ENCODE peak calls at places on chromosomes 4 and X, in ten cellular contexts. G is stomach; E is WERI-Rb-1; I is upper lobe of left lung; F is CD8-positive, alpha-beta T cell; A is colonic mucosa; B is fibroblast of lung; P is heart left ventricle; R is endothelial cell of umbilical vein; Z is heart right ventricle. D is an unnamed sample.

GRCh38 chr4:51885371-51885770 is 42.4 kb downstream of the DCUN1D4 start:
- DNase-seq in P (no peak), A (no peak), E (no peak), B (peak; percentile 32), Z (no peak), I (no peak), R (peak; percentile 40), G (no peak), F (no peak), D (no peak)

GRCh38 chr4:143633833-143634232 is 66.6 kb downstream of the FREM3 start:
- DNase-seq in P (no peak), E (no peak), I (no peak), Z (no peak), B (no peak), F (no peak), G (no peak), A (no peak), R (no peak), D (no peak)

GRCh38 chr4:1406416-1406945 is at the start of gene NKX1-1:
- DNase-seq in R (no peak), Z (no peak), A (no peak), G (peak; percentile 7), I (no peak), P (no peak), E (peak; percentile 12), F (no peak), B (no peak), D (no peak)

GRCh38 chr4:101756181-101756580 is 34.3 kb upstream of the BANK1 start:
- DNase-seq in B (peak; percentile 10), A (no peak), F (no peak), R (no peak), E (no peak), Z (no peak), I (no peak), P (no peak), G (no peak), D (no peak)

GRCh38 chrX:56429581-56429980 is 133.8 kb upstream of the UBQLN2 start:
- DNase-seq in Z (no peak), P (no peak), I (no peak), B (no peak), E (no peak), G (no peak), A (no peak), R (no peak), F (peak; percentile 0), D (no peak)

GRCh38 chrX:108299101-108299591 is 139.1 kb downstream of the COL4A6 start:
- DNase-seq in B (peak; percentile 36), P (no peak), F (no peak), G (no peak), I (no peak), A (no peak), Z (no peak), E (no peak), R (peak; percentile 60), D (no peak)

GRCh38 chrX:144586756-144587155 is 660.5 kb upstream of the SPANXN1 start:
- DNase-seq in P (no peak), R (no peak), A (no peak), E (no peak), B (no peak), F (no peak), Z (no peak), I (no peak), G (no peak), D (no peak)

GRCh38 chrX:17613979-17614572 is 123.2 kb upstream of the SCML1 start:
- DNase-seq in G (peak; percentile 54), R (no peak), P (no peak), A (no peak), I (peak; percentile 60), E (no peak), Z (no peak), B (peak; percentile 88), F (no peak), D (no peak)

GRCh38 chrX:49308604-49309269 is 5.3 kb downstream of the GAGE10 start:
- DNase-seq in G (no peak), F (no peak), A (no peak), E (no peak), R (peak; percentile 2), P (no peak), Z (no peak), B (no peak), I (no peak), D (peak; percentile 59)

GRCh38 chrX:120603707-120604358 is at the start of gene MCTS1:
- DNase-seq in I (peak; percentile 85), G (peak; percentile 86), Z (peak; percentile 70), A (peak; percentile 84), F (peak; percentile 52), B (peak; percentile 98), P (peak; percentile 87), E (peak; percentile 84), R (peak; percentile 94), D (peak; percentile 89)

GRCh38 chr4:53840643-53841042 is 223.8 kb downstream of the CHIC2 start:
- DNase-seq in B (peak; percentile 62), I (no peak), E (no peak), F (no peak), A (no peak), G (no peak), Z (no peak), R (no peak), P (no peak), D (no peak)

GRCh38 chrX:24619647-24620046 is 27.5 kb downstream of the PCYT1B start:
- DNase-seq in I (no peak), Z (no peak), R (no peak), F (no peak), G (no peak), E (no peak), B (peak; percentile 60), P (no peak), A (no peak), D (peak; percentile 49)

DNA sequence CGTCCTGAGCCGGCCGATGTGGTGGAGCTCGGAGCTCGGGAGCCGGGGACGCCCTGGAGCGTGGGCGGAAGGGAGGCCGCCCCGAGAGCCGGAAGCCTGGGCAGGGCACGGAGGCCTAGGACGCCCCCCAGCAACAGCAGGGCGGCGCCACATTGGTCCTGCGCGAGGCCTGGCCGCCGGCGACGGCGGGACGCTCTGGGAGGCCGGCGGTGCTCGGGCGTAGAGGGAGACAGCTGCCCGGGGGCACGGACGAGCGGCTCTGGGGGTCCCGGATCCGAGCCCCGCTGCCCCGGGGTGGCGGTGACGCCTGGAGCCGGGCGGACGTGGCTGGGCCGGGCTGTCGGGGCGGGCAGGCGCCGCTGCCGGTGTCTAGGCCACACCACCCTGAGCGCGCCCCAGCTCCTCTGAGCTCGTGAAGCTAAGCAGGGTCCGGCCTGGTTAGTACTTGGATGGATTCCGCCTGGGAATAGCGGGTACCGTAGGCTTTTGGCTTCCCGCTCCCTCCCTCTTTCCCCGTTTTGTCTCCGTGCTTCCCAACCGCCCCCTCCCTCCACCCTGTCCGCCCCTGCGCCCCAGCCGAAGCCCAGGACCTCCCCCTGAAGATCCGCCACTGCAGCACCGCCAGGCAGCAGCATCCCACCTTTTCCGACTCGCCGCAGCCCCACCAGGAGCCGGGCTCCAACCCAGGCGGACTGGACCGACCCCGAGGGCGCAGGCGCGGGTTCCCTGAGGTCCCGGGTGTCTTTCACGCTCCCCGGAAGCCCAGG is 12.1 kb downstream of the FRG2 start:
- DNase-seq in A (no peak), R (no peak), B (no peak), Z (no peak), E (peak; percentile 57), F (no peak), G (no peak), P (no peak), I (no peak), D (peak; percentile 44)
- H3K9me3 ChIP-seq in A (no peaks in the 10 kb centered on the region), R (no peaks in the 10 kb centered on the region), B (no peaks in the 10 kb centered on the region), Z (no peaks in the 10 kb centered on the region), E (peaks cover 48% of the 10 kb centered on the region), F (no peaks in the 10 kb centered on the region), G (no peaks in the 10 kb centered on the region), P (no peaks in the 10 kb centered on the region), I (no peaks in the 10 kb centered on the region), D (no peaks in the 10 kb centered on the region)

DNA sequence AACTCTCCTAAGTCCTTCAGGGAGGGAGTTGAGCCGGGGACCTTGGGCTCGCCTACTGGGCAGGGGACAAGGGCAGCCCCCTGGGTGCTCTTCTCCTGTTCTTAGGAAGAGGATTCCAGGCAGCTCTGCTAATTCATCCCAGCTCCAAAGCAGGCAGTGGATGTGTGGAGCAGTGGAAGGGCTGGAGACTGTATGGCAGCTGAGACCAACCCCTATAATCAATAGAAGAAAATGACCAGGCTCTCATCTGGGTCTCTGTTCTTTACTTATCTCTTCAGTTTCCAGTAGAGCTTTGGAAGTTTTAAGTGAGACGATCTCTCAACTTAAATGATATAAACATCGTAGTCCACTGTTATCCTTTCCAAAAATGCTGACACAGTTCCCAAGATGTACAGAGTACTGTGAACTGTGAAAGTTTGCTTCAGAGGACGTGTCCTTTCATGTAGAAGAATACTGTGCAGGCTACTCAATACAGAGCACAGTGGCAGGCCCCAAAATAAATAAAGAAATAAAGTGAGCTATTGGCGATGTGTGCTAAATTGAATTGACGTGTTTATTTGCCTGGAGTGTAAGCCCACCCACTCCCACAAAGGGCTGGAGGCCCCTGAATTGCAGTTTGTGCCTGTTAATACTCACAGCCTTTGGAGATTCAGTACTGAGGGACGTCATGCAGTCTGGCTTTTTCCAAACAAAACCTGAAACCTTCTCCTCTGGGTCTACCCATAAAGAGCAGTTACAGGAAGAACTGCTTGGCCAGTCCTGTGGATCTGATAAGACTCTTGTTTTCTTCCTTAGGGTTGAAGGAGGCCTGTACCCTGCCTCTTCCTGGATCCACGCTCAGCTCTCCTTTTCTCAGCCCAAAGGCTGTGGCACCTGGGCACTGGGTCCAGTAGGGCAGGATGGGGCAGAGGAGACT is 66.2 kb downstream of the SOWAHB start:
- DNase-seq in G (no peak), A (peak; percentile 30), P (no peak), F (no peak), E (no peak), B (no peak), I (no peak), R (peak; percentile 60), Z (no peak), D (no peak)
- H3K4me3 ChIP-seq in G (no peak overlapping the region), A (peak overlapping the region; percentile 22), P (no peak overlapping the region), F (no peak overlapping the region), E (no peak overlapping the region), B (no peak overlapping the region), I (no peak overlapping the region), R (no peak overlapping the region), Z (no peak overlapping the region), D (no peak overlapping the region)

GRCh38 chr4:186714006-186714675 is 9.5 kb downstream of the FAT1 start:
- DNase-seq in P (no peak), E (no peak), R (no peak), I (no peak), F (no peak), Z (peak; percentile 27), G (no peak), B (peak; percentile 64), A (no peak), D (no peak)
- H3K9me3 ChIP-seq in P (peaks cover 4% of the 10 kb centered on the region), E (peaks cover 4% of the 10 kb centered on the region), R (no peaks in the 10 kb centered on the region), I (peaks cover 3% of the 10 kb centered on the region), F (peaks cover 6% of the 10 kb centered on the region), Z (no peaks in the 10 kb centered on the region), G (no peaks in the 10 kb centered on the region), B (no peaks in the 10 kb centered on the region), A (no peaks in the 10 kb centered on the region), D (no peaks in the 10 kb centered on the region)

GRCh38 chrX:41481264-41482109 is 34.3 kb downstream of the NYX start:
- DNase-seq in A (no peak), E (peak; percentile 47), P (no peak), G (no peak), R (peak; percentile 2), I (no peak), F (no peak), Z (no peak), B (no peak), D (no peak)
- H3K4me3 ChIP-seq in A (no peak overlapping the region), E (no peak overlapping the region), P (no peak overlapping the region), G (no peak overlapping the region), R (no peak overlapping the region), I (no peak overlapping the region), F (no peak overlapping the region), Z (no peak overlapping the region), B (no peak overlapping the region), D (no peak overlapping the region)

D was measured in right cardiac atrium.